ENCODE peak calls at places on chromosome 12, in seven cellular contexts. S is gastrocnemius medialis; U is heart left ventricle; H is uterus; Z is psoas muscle; T is CD4-positive, alpha-beta T cell; N is stomach. D is an unnamed sample. For H3K9me3, the result is how much of the 10 kb centered on the place peaks cover.

GRCh38 chr12:91533366-91533765 is 350.7 kb upstream of the DCN start:
- DNase-seq in S (no peak), T (no peak), U (no peak), H (no peak), Z (no peak), N (no peak), D (no peak)

GRCh38 chr12:53355121-53355520 is 19.0 kb upstream of the SP7 start:
- DNase-seq in T (no peak), N (no peak), U (no peak), S (no peak), Z (peak), H (no peak), D (no peak)

GRCh38 chr12:107760207-107760816 is 625 bp downstream of the PRDM4 start:
- DNase-seq in T (peak), U (peak), S (peak), Z (no peak), N (no peak), H (peak), D (peak)

GRCh38 chr12:75666980-75667359 is 155.6 kb upstream of the KRR1 start:
- DNase-seq in T (no peak), Z (no peak), H (no peak), U (no peak), N (no peak), S (no peak), D (peak)

GRCh38 chr12:118330421-118331018 is 42.2 kb downstream of the TAOK3 start:
- DNase-seq in H (no peak), T (no peak), U (no peak), S (no peak), Z (no peak), N (no peak), D (peak)

GRCh38 chr12:114414866-114415524 is 9.1 kb upstream of the TBX5 start:
- DNase-seq in H (no peak), T (no peak), Z (no peak), N (no peak), U (no peak), S (no peak), D (no peak)

GRCh38 chr12:58420496-58420895 is 479.1 kb downstream of the ATP23 start:
- DNase-seq in H (no peak), N (no peak), U (no peak), T (no peak), S (no peak), Z (no peak), D (no peak)

GRCh38 chr12:43332977-43333649 is 218.9 kb downstream of the ADAMTS20 start:
- DNase-seq in U (no peak), S (no peak), Z (no peak), H (no peak), N (no peak), T (no peak), D (no peak)

GRCh38 chr12:125089083-125089482 is 23.8 kb downstream of the AACS start:
- DNase-seq in U (no peak), S (no peak), H (no peak), T (no peak), N (no peak), Z (no peak), D (no peak)

GRCh38 chr12:27554421-27555186 is 30.6 kb downstream of the PPFIBP1 start:
- DNase-seq in Z (peak), S (peak), N (no peak), U (peak), H (peak), T (no peak), D (peak)

GRCh38 chr12:76152161-76152807 is 67.8 kb upstream of the NAP1L1 start:
- DNase-seq in S (no peak), N (no peak), T (no peak), H (no peak), Z (no peak), U (no peak), D (no peak)

GRCh38 chr12:107503851-107504502 is 181.6 kb upstream of the PWP1 start:
- DNase-seq in Z (no peak), N (no peak), U (no peak), H (no peak), T (no peak), S (no peak), D (peak)

GRCh38 chr12:117986705-117987469 is 18.1 kb upstream of the KSR2 start:
- DNase-seq in S (no peak), Z (no peak), T (no peak), U (no peak), H (no peak), N (no peak), D (peak)

GRCh38 chr12:88227871-88228270 is 85.8 kb downstream of the TMTC3 start:
- DNase-seq in N (no peak), U (no peak), T (no peak), H (no peak), Z (no peak), S (no peak), D (no peak)

GRCh38 chr12:88223519-88223918 is 81.4 kb downstream of the TMTC3 start:
- DNase-seq in S (no peak), U (no peak), Z (no peak), H (no peak), N (no peak), T (no peak), D (no peak)

GRCh38 chr12:88227263-88227662 is 85.2 kb downstream of the TMTC3 start:
- DNase-seq in U (no peak), H (no peak), S (no peak), N (no peak), Z (no peak), T (no peak), D (no peak)

GRCh38 chr12:88228720-88229119 is 86.6 kb downstream of the TMTC3 start:
- DNase-seq in N (no peak), S (no peak), T (no peak), Z (no peak), H (no peak), U (no peak), D (no peak)

GRCh38 chr12:88225776-88226175 is 83.7 kb downstream of the TMTC3 start:
- DNase-seq in H (no peak), T (no peak), Z (no peak), N (no peak), S (no peak), U (no peak), D (no peak)
- TF ChIP-seq CTCF in H (no peak), T (no peak), Z (no peak), N (no peak), S (no peak), U (no peak), D (no peak)

GRCh38 chr12:34294671-34295365 is 272.5 kb downstream of the ALG10 start:
- DNase-seq in N (no peak), U (peak), S (no peak), Z (peak), H (peak), T (no peak), D (no peak)
- H3K9me3 ChIP-seq in N (under half), U (under half), S (under half), Z (under half), H (under half), T (under half), D (half or more)

GRCh38 chr12:49961111-49961922 is at the start of gene AQP5:
- DNase-seq in H (no peak), T (no peak), Z (no peak), N (peak), U (no peak), S (no peak), D (no peak)

GRCh38 chr12:49959570-49960473 is 1.9 kb upstream of the AQP5 start:
- DNase-seq in U (no peak), N (peak), S (no peak), H (no peak), Z (no peak), T (no peak), D (no peak)

GRCh38 chr12:49962861-49963765 is 1.4 kb downstream of the AQP5 start:
- DNase-seq in S (no peak), H (no peak), N (peak), T (no peak), U (peak), Z (no peak), D (peak)

GRCh38 chr12:49961993-49962764 is 507 bp downstream of the AQP5 start:
- DNase-seq in H (no peak), S (no peak), Z (no peak), T (no peak), N (no peak), U (no peak), D (no peak)

GRCh38 chr12:49960474-49961110 is 1.1 kb upstream of the AQP5 start:
- DNase-seq in U (no peak), H (no peak), Z (no peak), N (no peak), T (no peak), S (no peak), D (no peak)
- TF ChIP-seq CTCF in U (no peak), H (no peak), Z (no peak), N (no peak), T (no peak), S (no peak), D (no peak)

GRCh38 chr12:132908145-132909029 is 21.0 kb upstream of the CHFR start:
- DNase-seq in N (peak), H (peak), U (peak), S (peak), T (peak), Z (peak), D (peak)

GRCh38 chr12:132907216-132907615 is 19.8 kb upstream of the CHFR start:
- DNase-seq in T (no peak), S (no peak), N (no peak), Z (no peak), H (no peak), U (no peak), D (no peak)

GRCh38 chr12:132909030-132909368 is 21.6 kb upstream of the CHFR start:
- DNase-seq in T (no peak), H (no peak), S (no peak), Z (no peak), N (no peak), U (no peak), D (no peak)

GRCh38 chr12:132899033-132899432 is 11.6 kb upstream of the CHFR start:
- DNase-seq in S (no peak), T (no peak), Z (no peak), H (no peak), N (no peak), U (no peak), D (no peak)

DNA sequence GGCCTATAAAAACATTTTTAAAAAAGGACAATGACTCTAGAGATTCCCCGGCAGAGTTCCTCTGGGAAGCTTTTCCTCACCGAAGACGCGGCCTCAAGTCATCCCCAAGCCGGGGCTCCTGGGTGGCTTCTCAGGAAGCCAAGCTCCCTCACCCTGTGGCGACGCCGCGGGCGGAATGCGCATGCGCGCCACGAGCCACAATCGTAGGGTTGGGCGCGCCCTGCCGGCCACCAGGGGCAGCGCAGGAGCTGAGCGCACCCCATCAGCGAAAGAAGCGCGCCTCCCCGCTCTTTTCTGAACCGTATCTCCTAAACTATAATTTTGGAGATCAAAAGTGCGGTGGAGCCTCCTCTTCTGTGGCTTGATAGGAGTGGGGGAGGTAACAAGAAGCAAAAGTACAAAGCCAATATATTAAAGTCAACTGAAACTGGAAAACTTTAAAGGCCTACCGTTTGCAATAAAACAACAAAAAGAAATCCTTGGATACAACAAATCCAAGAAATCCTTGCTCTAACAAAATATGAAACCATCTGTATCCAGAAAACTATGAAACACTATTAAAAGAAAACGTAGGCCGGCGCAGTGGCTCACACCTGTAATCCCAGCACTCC is 17.4 kb upstream of the CHFR start:
- DNase-seq in U (peak), T (peak), Z (peak), S (peak), N (peak), H (peak), D (peak)
- H3K9me3 ChIP-seq in U (under half), T (under half), Z (under half), S (under half), N (under half), H (under half), D (under half)